ENCODE peak calls at places on chromosomes 12 and 14, in four cellular contexts. F is amniotic stem cell; U is stimulated activated CD4-positive, alpha-beta T cell treated with anti-CD3 and anti-CD28 coated beads, Interleukin-4, amount 100 ng/mL, for 24 hours; Z is amygdala. L is an unnamed sample.

GRCh38 chr12:125377093-125377492 is 311.9 kb downstream of the AACS start:
- DNase-seq in Z (no peak), F (no peak), U (no peak), L (no peak)

GRCh38 chr12:46958093-46958492 is 121.3 kb upstream of the PCED1B start:
- DNase-seq in F (no peak), U (no peak), Z (no peak), L (no peak)

GRCh38 chr14:102026934-102027333 is 59.9 kb downstream of the HSP90AA1 start:
- DNase-seq in U (no peak), Z (no peak), F (no peak), L (no peak)

GRCh38 chr12:31922341-31923062 is 36.7 kb upstream of the RESF1 start:
- DNase-seq in U (no peak), Z (no peak), F (no peak), L (no peak)

GRCh38 chr12:106317406-106318082 is 15.0 kb downstream of the TCP11L2 start:
- DNase-seq in Z (no peak), F (no peak), U (no peak), L (no peak)

GRCh38 chr14:23106747-23107045 is 1.9 kb upstream of the CIROP start:
- DNase-seq in Z (no peak), U (no peak), F (no peak), L (no peak)

GRCh38 chr12:19223018-19223417 is 93.5 kb downstream of the PLEKHA5 start:
- DNase-seq in F (no peak), U (no peak), Z (no peak), L (no peak)

GRCh38 chr12:18224745-18225144 is 36.6 kb upstream of the PIK3C2G start:
- DNase-seq in U (no peak), Z (no peak), F (peak; percentile 16), L (no peak)

GRCh38 chr14:104390941-104391901 is 188.3 kb upstream of the C14orf180 start:
- DNase-seq in F (no peak), Z (no peak), U (no peak), L (no peak)

GRCh38 chr14:88542857-88543795 is 11.7 kb downstream of the PTPN21 start:
- DNase-seq in F (no peak), Z (no peak), U (no peak), L (no peak)

GRCh38 chr12:19299765-19300164 is 139.5 kb upstream of the AEBP2 start:
- DNase-seq in Z (no peak), U (no peak), F (no peak), L (no peak)

GRCh38 chr12:26787125-26787495 is 45.9 kb downstream of the ITPR2 start:
- DNase-seq in F (peak; percentile 43), Z (no peak), U (no peak), L (no peak)

GRCh38 chr12:62268956-62269355 is 8.8 kb downstream of the USP15 start:
- DNase-seq in F (no peak), U (no peak), Z (no peak), L (no peak)

GRCh38 chr12:27969011-27969900 is 3.3 kb downstream of the PTHLH start:
- DNase-seq in Z (no peak), U (no peak), F (no peak), L (no peak)

GRCh38 chr12:69430942-69431603 is 39.1 kb upstream of the FRS2 start:
- DNase-seq in Z (peak; percentile 6), F (no peak), U (no peak), L (no peak)

GRCh38 chr14:89849931-89850330 is 104.6 kb downstream of the EFCAB11 start:
- DNase-seq in Z (no peak), U (no peak), F (no peak), L (no peak)

GRCh38 chr14:94677239-94677612 is 65.0 kb downstream of the SERPINA3 start:
- DNase-seq in F (no peak), U (no peak), Z (no peak), L (no peak)

GRCh38 chr12:121789800-121790748 is 3.4 kb downstream of the RHOF start:
- DNase-seq in U (peak; percentile 93), Z (no peak), F (no peak), L (peak; percentile 97)

GRCh38 chr12:67803450-67804034 is 155.0 kb downstream of the DYRK2 start:
- DNase-seq in F (no peak), U (no peak), Z (no peak), L (no peak)

GRCh38 chr14:73686901-73687300 is 27.3 kb downstream of the PNMA1 start:
- DNase-seq in U (no peak), Z (no peak), F (no peak), L (no peak)

GRCh38 chr12:42636993-42637392 is 47.4 kb upstream of the PRICKLE1 start:
- DNase-seq in F (no peak), U (no peak), Z (no peak), L (no peak)

GRCh38 chr12:92556141-92556540 is 146.6 kb upstream of the PLEKHG7 start:
- DNase-seq in Z (no peak), U (no peak), F (no peak), L (peak; percentile 40)

GRCh38 chr14:78153069-78153351 is 17.2 kb upstream of the NRXN3 start:
- DNase-seq in Z (no peak), U (no peak), F (no peak), L (no peak)

GRCh38 chr12:4954632-4955354 is 45.1 kb downstream of the KCNA1 start:
- DNase-seq in U (no peak), Z (no peak), F (no peak), L (no peak)

GRCh38 chr12:51717325-51717925 is 126.4 kb downstream of the SCN8A start:
- DNase-seq in Z (no peak), U (no peak), F (no peak), L (no peak)

GRCh38 chr12:100963381-100963780 is 168.8 kb downstream of the ANO4 start:
- DNase-seq in Z (no peak), F (no peak), U (no peak), L (no peak)

GRCh38 chr12:47361389-47362031 is 281.8 kb upstream of the AMIGO2 start:
- DNase-seq in Z (no peak), U (peak; percentile 55), F (no peak), L (peak; percentile 34)

L was measured in naive thymus-derived CD4-positive, alpha-beta T cell.